ENCODE peak calls at places on chromosomes 5 and 9, in seven cellular contexts. R is HepG2, Y is A549, L is IMR-90, G is uterus, Z is stomach, Q is NB4. N is an unnamed sample.

GRCh38 chr9:135103001-135103446 is 15.6 kb downstream of the OLFM1 start:
- DNase-seq in R (no peak), Y (no peak), L (no peak), G (no peak), Z (no peak), Q (no peak), N (no peak)

GRCh38 chr9:4559238-4560182 is 69.2 kb downstream of the SLC1A1 start:
- DNase-seq in R (no peak), Y (no peak), L (no peak), G (no peak), Z (no peak), Q (no peak), N (no peak)

GRCh38 chr9:130905902-130906726 is 9.5 kb upstream of the QRFP start:
- DNase-seq in R (peak), Y (no peak), L (no peak), G (no peak), Z (no peak), Q (no peak), N (no peak)

GRCh38 chr5:67983251-67983941 is 232.2 kb upstream of the PIK3R1 start:
- DNase-seq in R (no peak), Y (no peak), L (peak), G (no peak), Z (no peak), Q (peak), N (no peak)

GRCh38 chr5:172403822-172404221 is 50.5 kb downstream of the SH3PXD2B start:
- DNase-seq in R (no peak), Y (no peak), L (no peak), G (no peak), Z (no peak), Q (no peak), N (no peak)

GRCh38 chr5:26727916-26728315 is 310.5 kb downstream of the CDH9 start:
- DNase-seq in R (no peak), Y (no peak), L (no peak), G (no peak), Z (no peak), Q (no peak), N (no peak)

GRCh38 chr5:174533771-174534221 is 190.6 kb upstream of the MSX2 start:
- DNase-seq in R (no peak), Y (peak), L (peak), G (no peak), Z (no peak), Q (peak), N (peak)

GRCh38 chr5:156628421-156628820 is 221.7 kb upstream of the PPP1R2B start:
- DNase-seq in R (no peak), Y (no peak), L (no peak), G (no peak), Z (no peak), Q (no peak), N (no peak)

GRCh38 chr9:35728041-35728971 is 3.7 kb downstream of the TLN1 start:
- DNase-seq in R (peak), Y (peak), L (peak), G (peak), Z (peak), Q (peak), N (peak)

GRCh38 chr5:360277-361027 is 38.9 kb downstream of the AHRR start:
- DNase-seq in R (no peak), Y (no peak), L (no peak), G (no peak), Z (no peak), Q (peak), N (no peak)

GRCh38 chr5:103973669-103974068 is 411.1 kb upstream of the NUDT12 start:
- DNase-seq in R (no peak), Y (peak), L (no peak), G (no peak), Z (no peak), Q (peak), N (no peak)

GRCh38 chr5:127935398-127935797 is 148.2 kb upstream of the SLC12A2 start:
- DNase-seq in R (peak), Y (peak), L (no peak), G (no peak), Z (no peak), Q (no peak), N (no peak)

GRCh38 chr5:6355294-6355693 is 23.1 kb downstream of the MED10 start:
- DNase-seq in R (no peak), Y (no peak), L (no peak), G (no peak), Z (no peak), Q (no peak), N (no peak)

GRCh38 chr5:6350277-6351090 is 27.9 kb downstream of the MED10 start:
- DNase-seq in R (no peak), Y (no peak), L (no peak), G (no peak), Z (no peak), Q (no peak), N (no peak)

GRCh38 chr5:6356578-6357164 is 21.7 kb downstream of the MED10 start:
- DNase-seq in R (no peak), Y (no peak), L (no peak), G (no peak), Z (no peak), Q (no peak), N (no peak)

GRCh38 chr5:6354848-6355247 is 23.5 kb downstream of the MED10 start:
- DNase-seq in R (no peak), Y (no peak), L (no peak), G (no peak), Z (no peak), Q (no peak), N (no peak)

DNA sequence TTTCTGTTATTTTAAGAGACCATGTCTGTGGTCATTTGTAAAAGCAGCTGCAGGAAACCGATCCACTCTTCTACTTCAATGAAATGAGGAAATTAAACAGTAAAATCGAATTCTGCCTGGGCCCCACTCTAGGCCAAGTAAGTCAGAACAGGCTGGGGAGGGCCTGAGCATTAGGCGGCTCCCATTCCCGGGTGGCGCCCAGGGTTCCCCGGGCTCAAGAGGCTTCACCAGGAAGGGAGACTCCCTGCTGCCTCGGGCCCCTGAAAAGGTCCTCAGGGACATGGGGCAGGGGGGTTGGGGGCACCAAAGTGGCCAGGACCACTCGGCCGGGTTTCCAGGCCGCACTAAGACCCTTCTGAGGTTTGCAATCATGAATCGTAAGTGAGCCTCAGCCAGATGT is 24.7 kb downstream of the MED10 start:
- DNase-seq in R (no peak), Y (no peak), L (no peak), G (no peak), Z (no peak), Q (no peak), N (no peak)
- TF ChIP-seq POLR2A in R (no peak), Y (no peak), L (no peak), G (no peak), Z (no peak), Q (no peak), N (no peak)

GRCh38 chr9:27534131-27534530 is 4.5 kb upstream of the MOB3B start:
- DNase-seq in R (no peak), Y (no peak), L (no peak), G (no peak), Z (no peak), Q (no peak), N (no peak)
- TF ChIP-seq POLR2A in R (no peak), Y (no peak), L (no peak), G (no peak), Z (no peak), Q (no peak), N (no peak)

GRCh38 chr5:124744170-124744911 is 2.1 kb downstream of the ZNF608 start:
- DNase-seq in R (no peak), Y (no peak), L (peak), G (peak), Z (peak), Q (no peak), N (no peak)

GRCh38 chr5:124745367-124746251 is 830 bp downstream of the ZNF608 start:
- DNase-seq in R (no peak), Y (no peak), L (peak), G (no peak), Z (no peak), Q (peak), N (no peak)

GRCh38 chr5:124746916-124747769 is 704 bp upstream of the ZNF608 start:
- DNase-seq in R (peak), Y (peak), L (peak), G (peak), Z (peak), Q (no peak), N (no peak)

GRCh38 chr5:124747770-124748686 is 1.6 kb upstream of the ZNF608 start:
- DNase-seq in R (no peak), Y (peak), L (peak), G (no peak), Z (no peak), Q (peak), N (no peak)

DNA sequence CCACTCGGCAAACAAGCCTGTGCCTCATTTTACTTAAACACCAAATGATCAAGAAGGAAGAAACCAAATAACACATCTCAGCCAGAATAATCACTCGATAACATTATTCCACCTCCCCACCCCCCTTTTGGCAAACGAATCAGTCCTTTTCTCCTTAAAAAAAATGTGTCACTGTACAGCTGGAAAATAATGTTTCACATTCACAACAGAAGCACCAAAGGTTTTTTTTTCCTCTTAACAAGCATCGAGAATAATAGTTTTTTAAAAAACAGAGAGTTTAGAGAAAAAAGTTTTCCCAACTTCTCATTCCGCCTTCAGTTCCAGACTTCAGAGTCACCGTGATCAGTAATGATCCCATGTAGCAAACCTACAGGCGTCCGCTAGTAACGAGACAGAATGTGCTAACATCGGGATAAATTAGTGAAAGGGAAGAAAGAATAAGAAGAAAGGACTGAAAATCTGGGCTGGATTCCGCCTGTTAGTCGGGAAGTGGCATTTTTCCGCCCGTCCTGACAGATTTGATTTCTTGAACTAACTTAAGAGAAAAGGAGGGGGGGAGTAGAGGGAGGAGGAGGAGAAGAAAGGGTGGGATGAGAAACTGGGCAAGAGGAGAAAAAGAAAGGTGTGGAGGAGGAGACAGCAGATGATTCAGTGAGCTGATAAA is at the start of gene ZNF608:
- DNase-seq in R (peak), Y (peak), L (peak), G (peak), Z (no peak), Q (no peak), N (no peak)
- TF ChIP-seq POLR2A in R (no peak), Y (no peak), L (no peak), G (no peak), Z (no peak), Q (no peak), N (no peak)

GRCh38 chr9:6681147-6681956 is 35.8 kb upstream of the GLDC start:
- DNase-seq in R (peak), Y (peak), L (peak), G (peak), Z (peak), Q (peak), N (peak)
- TF ChIP-seq POLR2A in R (peak), Y (peak), L (peak), G (peak), Z (no peak), Q (peak), N (peak)

DNA sequence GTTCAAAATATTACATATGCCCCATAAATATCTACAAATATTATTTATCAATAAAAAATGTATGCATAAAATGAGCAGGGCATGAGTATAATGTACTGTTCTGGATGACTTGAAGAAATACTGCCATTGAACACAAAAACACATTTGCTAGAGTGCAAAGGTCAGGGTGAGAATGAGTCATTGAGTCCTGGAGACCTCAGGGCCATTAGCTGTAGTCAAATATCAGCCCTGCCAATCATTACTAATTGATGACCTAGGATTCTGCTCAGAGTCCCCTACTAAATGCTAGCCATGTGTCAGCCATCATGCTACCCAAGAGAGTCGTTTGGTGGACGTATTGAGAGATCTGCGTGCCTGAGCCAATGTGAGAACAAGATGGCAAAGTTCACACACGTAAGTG is 80.3 kb upstream of the FAM169A start:
- DNase-seq in R (peak), Y (no peak), L (no peak), G (no peak), Z (no peak), Q (no peak), N (no peak)
- TF ChIP-seq POLR2A in R (no peak), Y (no peak), L (no peak), G (no peak), Z (no peak), Q (no peak), N (no peak)

GRCh38 chr5:178212241-178213002 is 8.1 kb downstream of the HNRNPAB start:
- DNase-seq in R (no peak), Y (no peak), L (no peak), G (no peak), Z (no peak), Q (peak), N (no peak)

GRCh38 chr5:178209334-178210072 is 5.2 kb downstream of the HNRNPAB start:
- DNase-seq in R (no peak), Y (no peak), L (no peak), G (no peak), Z (no peak), Q (no peak), N (no peak)

GRCh38 chr5:178210073-178210526 is 5.8 kb downstream of the HNRNPAB start:
- DNase-seq in R (no peak), Y (no peak), L (no peak), G (no peak), Z (no peak), Q (no peak), N (no peak)

GRCh38 chr5:178213003-178213449 is 8.7 kb downstream of the HNRNPAB start:
- DNase-seq in R (no peak), Y (no peak), L (no peak), G (no peak), Z (no peak), Q (peak), N (no peak)

GRCh38 chr5:178211095-178212048 is 7.0 kb downstream of the HNRNPAB start:
- DNase-seq in R (no peak), Y (no peak), L (no peak), G (no peak), Z (no peak), Q (peak), N (no peak)
- TF ChIP-seq POLR2A in R (no peak), Y (no peak), L (peak), G (no peak), Z (no peak), Q (peak), N (no peak)

DNA sequence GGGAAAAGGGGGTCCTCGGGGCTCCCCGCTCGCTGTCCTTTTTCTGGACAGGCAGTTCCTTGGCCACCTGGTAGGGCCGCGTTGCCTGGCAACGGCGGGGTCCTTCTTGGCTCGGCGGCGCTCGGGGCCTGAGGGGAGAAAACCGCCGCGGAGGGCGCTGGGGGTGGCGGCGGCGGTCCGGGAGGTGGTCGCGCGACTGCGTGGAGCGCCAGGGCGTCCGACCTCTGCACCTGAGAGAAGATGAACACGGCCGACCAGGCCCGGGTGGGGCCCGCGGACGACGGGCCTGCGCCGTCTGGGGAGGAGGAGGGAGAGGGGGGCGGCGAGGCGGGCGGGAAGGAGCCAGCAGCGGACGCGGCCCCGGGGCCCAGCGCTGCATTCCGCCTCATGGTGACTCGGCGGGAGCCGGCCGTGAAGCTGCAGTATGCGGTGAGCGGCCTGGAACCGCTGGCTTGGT is at the start of gene GTF3C4:
- DNase-seq in R (no peak), Y (peak), L (peak), G (peak), Z (peak), Q (peak), N (peak)
- TF ChIP-seq POLR2A in R (no peak), Y (peak), L (no peak), G (no peak), Z (no peak), Q (peak), N (peak)

DNA sequence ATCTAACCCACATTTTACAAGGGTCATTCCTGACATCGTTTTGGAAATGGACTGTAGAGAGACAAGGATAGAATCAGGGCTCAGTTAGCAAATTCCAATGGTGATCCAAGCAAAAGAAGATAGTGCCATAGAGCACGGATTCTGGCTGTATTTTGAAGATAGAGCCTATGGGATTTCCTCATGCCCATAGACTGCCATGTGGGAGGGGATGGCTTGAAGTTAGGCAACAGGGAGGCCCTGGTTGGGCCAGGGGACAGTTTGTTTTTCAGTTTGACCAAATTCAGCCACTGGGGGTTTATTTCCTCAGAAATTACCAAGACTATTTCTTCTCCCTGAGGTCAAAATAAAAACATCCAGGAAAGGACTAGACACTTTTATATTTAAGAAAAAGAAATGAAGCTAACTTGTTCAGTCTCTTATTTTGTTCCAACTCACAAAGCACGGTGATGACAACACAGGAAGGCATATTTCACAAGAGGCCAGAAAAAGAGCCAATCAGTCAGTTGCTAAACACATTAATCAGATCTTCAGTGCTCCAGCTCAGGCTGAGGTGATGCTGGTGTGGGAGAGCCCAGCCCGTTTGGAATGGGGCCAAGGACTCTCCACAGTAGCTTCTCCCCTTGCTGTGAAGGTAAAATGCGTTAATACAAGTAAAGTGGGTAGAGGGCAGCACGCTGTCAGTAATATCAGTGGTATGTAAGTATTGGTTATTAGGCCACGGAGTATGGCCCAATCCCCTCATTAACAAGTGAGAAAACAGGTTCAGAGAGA is 4.4 kb upstream of the DCTN4 start:
- DNase-seq in R (peak), Y (peak), L (peak), G (peak), Z (peak), Q (peak), N (no peak)
- TF ChIP-seq POLR2A in R (no peak), Y (no peak), L (no peak), G (no peak), Z (no peak), Q (no peak), N (no peak)

GRCh38 chr5:137754236-137754960 is at the start of gene HNRNPA0:
- DNase-seq in R (peak), Y (peak), L (peak), G (peak), Z (peak), Q (peak), N (peak)
- TF ChIP-seq POLR2A in R (peak), Y (peak), L (peak), G (peak), Z (no peak), Q (peak), N (peak)